ENCODE peak calls at places on chromosomes 7 and 10, in eight cellular contexts. One of them, this sample, is unnamed.

GRCh38 chr10:23186697-23187096 is 5.4 kb upstream of the PTF1A start:
- DNase-seq in esophagus squamous epithelium: no peak
- DNase-seq in mucosa of descending colon: no peak
- DNase-seq in cardiac muscle cell: no peak
- DNase-seq in heart right ventricle: no peak
- DNase-seq in HFFc6: no peak
- DNase-seq in CD4-positive, alpha-beta T cell: no peak
- DNase-seq in brain microvascular endothelial cell: no peak
- DNase-seq in this sample: no peak

GRCh38 chr7:91285966-91286365 is 21.7 kb downstream of the FZD1 start:
- DNase-seq in CD4-positive, alpha-beta T cell: no peak
- DNase-seq in heart right ventricle: no peak
- DNase-seq in HFFc6: peak
- DNase-seq in cardiac muscle cell: no peak
- DNase-seq in brain microvascular endothelial cell: no peak
- DNase-seq in esophagus squamous epithelium: no peak
- DNase-seq in mucosa of descending colon: no peak
- DNase-seq in this sample: no peak

GRCh38 chr10:7046615-7047014 is 364.2 kb downstream of the SFMBT2 start:
- DNase-seq in esophagus squamous epithelium: no peak
- DNase-seq in heart right ventricle: no peak
- DNase-seq in HFFc6: no peak
- DNase-seq in CD4-positive, alpha-beta T cell: no peak
- DNase-seq in cardiac muscle cell: no peak
- DNase-seq in brain microvascular endothelial cell: no peak
- DNase-seq in mucosa of descending colon: no peak
- DNase-seq in this sample: no peak

GRCh38 chr7:114418117-114418516 is 3.5 kb downstream of the FOXP2 start:
- DNase-seq in CD4-positive, alpha-beta T cell: no peak
- DNase-seq in mucosa of descending colon: no peak
- DNase-seq in HFFc6: no peak
- DNase-seq in brain microvascular endothelial cell: no peak
- DNase-seq in cardiac muscle cell: no peak
- DNase-seq in esophagus squamous epithelium: no peak
- DNase-seq in heart right ventricle: no peak
- DNase-seq in this sample: no peak

GRCh38 chr7:88888684-88889083 is 93.1 kb upstream of the TEX47 start:
- DNase-seq in heart right ventricle: no peak
- DNase-seq in esophagus squamous epithelium: no peak
- DNase-seq in CD4-positive, alpha-beta T cell: no peak
- DNase-seq in mucosa of descending colon: no peak
- DNase-seq in cardiac muscle cell: no peak
- DNase-seq in brain microvascular endothelial cell: no peak
- DNase-seq in HFFc6: no peak
- DNase-seq in this sample: no peak

GRCh38 chr7:131021902-131022301 is 287.9 kb upstream of the KLF14 start:
- DNase-seq in CD4-positive, alpha-beta T cell: no peak
- DNase-seq in brain microvascular endothelial cell: no peak
- DNase-seq in heart right ventricle: no peak
- DNase-seq in mucosa of descending colon: no peak
- DNase-seq in cardiac muscle cell: no peak
- DNase-seq in HFFc6: no peak
- DNase-seq in esophagus squamous epithelium: no peak
- DNase-seq in this sample: no peak

GRCh38 chr7:157000047-157000726 is 10.3 kb downstream of the MNX1 start:
- DNase-seq in mucosa of descending colon: peak
- DNase-seq in HFFc6: no peak
- DNase-seq in esophagus squamous epithelium: no peak
- DNase-seq in brain microvascular endothelial cell: no peak
- DNase-seq in heart right ventricle: no peak
- DNase-seq in cardiac muscle cell: no peak
- DNase-seq in CD4-positive, alpha-beta T cell: no peak
- DNase-seq in this sample: peak

GRCh38 chr7:129224251-129225205 is at the start of gene AHCYL2:
- DNase-seq in CD4-positive, alpha-beta T cell: peak
- DNase-seq in HFFc6: peak
- DNase-seq in brain microvascular endothelial cell: peak
- DNase-seq in esophagus squamous epithelium: peak
- DNase-seq in cardiac muscle cell: peak
- DNase-seq in heart right ventricle: peak
- DNase-seq in mucosa of descending colon: peak
- DNase-seq in this sample: peak

GRCh38 chr10:1358860-1359598 is 302.8 kb downstream of the WDR37 start:
- DNase-seq in heart right ventricle: no peak
- DNase-seq in cardiac muscle cell: no peak
- DNase-seq in esophagus squamous epithelium: no peak
- DNase-seq in HFFc6: no peak
- DNase-seq in brain microvascular endothelial cell: no peak
- DNase-seq in CD4-positive, alpha-beta T cell: no peak
- DNase-seq in mucosa of descending colon: no peak
- DNase-seq in this sample: no peak

GRCh38 chr10:5514226-5514881 is 10.4 kb upstream of the CALML3 start:
- DNase-seq in esophagus squamous epithelium: no peak
- DNase-seq in cardiac muscle cell: no peak
- DNase-seq in brain microvascular endothelial cell: no peak
- DNase-seq in mucosa of descending colon: no peak
- DNase-seq in heart right ventricle: no peak
- DNase-seq in CD4-positive, alpha-beta T cell: no peak
- DNase-seq in HFFc6: no peak
- DNase-seq in this sample: peak

GRCh38 chr7:102306916-102307677 is 20.4 kb downstream of the SH2B2 start:
- DNase-seq in esophagus squamous epithelium: peak
- DNase-seq in CD4-positive, alpha-beta T cell: no peak
- DNase-seq in brain microvascular endothelial cell: peak
- DNase-seq in mucosa of descending colon: peak
- DNase-seq in HFFc6: no peak
- DNase-seq in cardiac muscle cell: peak
- DNase-seq in heart right ventricle: peak
- DNase-seq in this sample: no peak

GRCh38 chr10:46547331-46547880 is 9.1 kb downstream of the GPRIN2 start:
- DNase-seq in HFFc6: no peak
- DNase-seq in esophagus squamous epithelium: no peak
- DNase-seq in CD4-positive, alpha-beta T cell: no peak
- DNase-seq in mucosa of descending colon: peak
- DNase-seq in brain microvascular endothelial cell: no peak
- DNase-seq in cardiac muscle cell: no peak
- DNase-seq in heart right ventricle: no peak
- DNase-seq in this sample: no peak

GRCh38 chr7:99827040-99827778 is 604 bp upstream of the CYP3A43 start:
- DNase-seq in mucosa of descending colon: no peak
- DNase-seq in HFFc6: no peak
- DNase-seq in heart right ventricle: no peak
- DNase-seq in cardiac muscle cell: no peak
- DNase-seq in esophagus squamous epithelium: no peak
- DNase-seq in brain microvascular endothelial cell: no peak
- DNase-seq in CD4-positive, alpha-beta T cell: no peak
- DNase-seq in this sample: no peak

GRCh38 chr7:100894860-100895700 is 608 bp downstream of the ACHE start:
- DNase-seq in brain microvascular endothelial cell: no peak
- DNase-seq in CD4-positive, alpha-beta T cell: peak
- DNase-seq in mucosa of descending colon: peak
- DNase-seq in heart right ventricle: peak
- DNase-seq in esophagus squamous epithelium: no peak
- DNase-seq in HFFc6: no peak
- DNase-seq in cardiac muscle cell: no peak
- DNase-seq in this sample: no peak

GRCh38 chr10:71197955-71198354 is 14.4 kb upstream of the UNC5B start:
- DNase-seq in HFFc6: no peak
- DNase-seq in esophagus squamous epithelium: no peak
- DNase-seq in CD4-positive, alpha-beta T cell: no peak
- DNase-seq in brain microvascular endothelial cell: no peak
- DNase-seq in cardiac muscle cell: no peak
- DNase-seq in mucosa of descending colon: no peak
- DNase-seq in heart right ventricle: no peak
- DNase-seq in this sample: no peak

GRCh38 chr7:133539016-133539415 is 286.1 kb downstream of the EXOC4 start:
- DNase-seq in CD4-positive, alpha-beta T cell: no peak
- DNase-seq in heart right ventricle: no peak
- DNase-seq in HFFc6: peak
- DNase-seq in brain microvascular endothelial cell: peak
- DNase-seq in mucosa of descending colon: no peak
- DNase-seq in esophagus squamous epithelium: no peak
- DNase-seq in cardiac muscle cell: no peak
- DNase-seq in this sample: no peak

GRCh38 chr7:69399038-69399800 is 199.1 kb upstream of the AUTS2 start:
- DNase-seq in HFFc6: no peak
- DNase-seq in mucosa of descending colon: no peak
- DNase-seq in brain microvascular endothelial cell: peak
- DNase-seq in CD4-positive, alpha-beta T cell: no peak
- DNase-seq in cardiac muscle cell: peak
- DNase-seq in esophagus squamous epithelium: no peak
- DNase-seq in heart right ventricle: no peak
- DNase-seq in this sample: no peak

GRCh38 chr10:100889546-100889945 is 23.2 kb upstream of the SLF2 start:
- DNase-seq in CD4-positive, alpha-beta T cell: no peak
- DNase-seq in esophagus squamous epithelium: no peak
- DNase-seq in mucosa of descending colon: no peak
- DNase-seq in brain microvascular endothelial cell: no peak
- DNase-seq in HFFc6: no peak
- DNase-seq in heart right ventricle: no peak
- DNase-seq in cardiac muscle cell: no peak
- DNase-seq in this sample: no peak

GRCh38 chr10:45001382-45002148 is 842 bp downstream of the ZNF22 start:
- DNase-seq in brain microvascular endothelial cell: peak
- DNase-seq in esophagus squamous epithelium: no peak
- DNase-seq in CD4-positive, alpha-beta T cell: peak
- DNase-seq in cardiac muscle cell: peak
- DNase-seq in heart right ventricle: peak
- DNase-seq in HFFc6: peak
- DNase-seq in mucosa of descending colon: peak
- DNase-seq in this sample: no peak
- TF ChIP-seq CTCF in brain microvascular endothelial cell: peak
- TF ChIP-seq CTCF in esophagus squamous epithelium: no peak
- TF ChIP-seq CTCF in CD4-positive, alpha-beta T cell: peak
- TF ChIP-seq CTCF in cardiac muscle cell: peak
- TF ChIP-seq CTCF in heart right ventricle: peak
- TF ChIP-seq CTCF in HFFc6: peak
- TF ChIP-seq CTCF in mucosa of descending colon: no peak
- TF ChIP-seq CTCF in this sample: no peak

DNA sequence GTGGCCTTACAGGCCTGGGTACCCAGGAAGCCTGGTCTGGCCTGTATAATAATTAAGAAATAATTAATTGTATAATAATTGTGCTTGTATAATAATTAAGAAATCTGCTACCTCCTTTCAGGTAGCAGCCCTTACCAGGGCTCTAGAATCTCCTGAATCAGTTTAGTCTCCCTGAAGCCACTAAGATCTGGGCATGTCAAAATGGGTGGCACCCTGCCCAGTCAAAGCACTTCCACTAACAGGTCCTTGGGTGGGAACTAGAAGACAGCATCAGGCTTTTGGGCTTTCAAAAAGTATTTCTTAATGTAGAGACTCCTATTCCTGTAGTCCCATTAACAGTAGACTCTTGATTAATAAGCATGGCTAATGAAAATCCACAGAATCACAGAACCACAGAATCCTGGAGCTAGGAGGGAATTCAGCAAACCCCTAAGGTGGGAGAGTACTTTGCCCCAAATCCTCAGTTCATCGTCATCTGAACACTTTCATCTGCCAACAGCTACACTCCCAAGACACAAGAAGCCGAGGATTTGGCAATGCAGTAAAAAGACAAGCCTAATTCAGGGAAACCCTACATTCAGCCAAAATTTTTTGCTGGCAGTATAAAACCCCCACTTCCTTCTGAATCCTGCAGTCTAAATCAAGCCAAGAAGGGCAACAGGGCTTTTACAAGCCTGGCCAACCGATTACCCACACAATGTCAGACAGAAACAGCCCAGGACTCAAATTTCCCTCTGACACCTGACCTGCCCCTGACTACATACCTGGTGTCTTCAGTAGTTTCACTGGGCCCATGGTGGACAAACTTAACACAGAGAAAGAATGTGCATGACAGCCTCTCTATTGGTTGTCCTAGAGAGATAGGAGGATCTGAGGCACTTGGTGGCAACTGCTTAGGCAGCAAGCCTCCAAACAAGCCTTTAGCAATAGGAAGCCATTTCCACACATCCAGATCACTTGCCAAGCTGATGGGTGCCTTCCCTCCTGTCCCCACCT is 5.9 kb upstream of the IL6 start:
- DNase-seq in heart right ventricle: no peak
- DNase-seq in esophagus squamous epithelium: no peak
- DNase-seq in cardiac muscle cell: peak
- DNase-seq in mucosa of descending colon: no peak
- DNase-seq in brain microvascular endothelial cell: no peak
- DNase-seq in HFFc6: no peak
- DNase-seq in CD4-positive, alpha-beta T cell: no peak
- DNase-seq in this sample: no peak
- TF ChIP-seq CTCF in heart right ventricle: no peak
- TF ChIP-seq CTCF in esophagus squamous epithelium: no peak
- TF ChIP-seq CTCF in cardiac muscle cell: no peak
- TF ChIP-seq CTCF in mucosa of descending colon: no peak
- TF ChIP-seq CTCF in brain microvascular endothelial cell: no peak
- TF ChIP-seq CTCF in HFFc6: no peak
- TF ChIP-seq CTCF in CD4-positive, alpha-beta T cell: no peak
- TF ChIP-seq CTCF in this sample: no peak

DNA sequence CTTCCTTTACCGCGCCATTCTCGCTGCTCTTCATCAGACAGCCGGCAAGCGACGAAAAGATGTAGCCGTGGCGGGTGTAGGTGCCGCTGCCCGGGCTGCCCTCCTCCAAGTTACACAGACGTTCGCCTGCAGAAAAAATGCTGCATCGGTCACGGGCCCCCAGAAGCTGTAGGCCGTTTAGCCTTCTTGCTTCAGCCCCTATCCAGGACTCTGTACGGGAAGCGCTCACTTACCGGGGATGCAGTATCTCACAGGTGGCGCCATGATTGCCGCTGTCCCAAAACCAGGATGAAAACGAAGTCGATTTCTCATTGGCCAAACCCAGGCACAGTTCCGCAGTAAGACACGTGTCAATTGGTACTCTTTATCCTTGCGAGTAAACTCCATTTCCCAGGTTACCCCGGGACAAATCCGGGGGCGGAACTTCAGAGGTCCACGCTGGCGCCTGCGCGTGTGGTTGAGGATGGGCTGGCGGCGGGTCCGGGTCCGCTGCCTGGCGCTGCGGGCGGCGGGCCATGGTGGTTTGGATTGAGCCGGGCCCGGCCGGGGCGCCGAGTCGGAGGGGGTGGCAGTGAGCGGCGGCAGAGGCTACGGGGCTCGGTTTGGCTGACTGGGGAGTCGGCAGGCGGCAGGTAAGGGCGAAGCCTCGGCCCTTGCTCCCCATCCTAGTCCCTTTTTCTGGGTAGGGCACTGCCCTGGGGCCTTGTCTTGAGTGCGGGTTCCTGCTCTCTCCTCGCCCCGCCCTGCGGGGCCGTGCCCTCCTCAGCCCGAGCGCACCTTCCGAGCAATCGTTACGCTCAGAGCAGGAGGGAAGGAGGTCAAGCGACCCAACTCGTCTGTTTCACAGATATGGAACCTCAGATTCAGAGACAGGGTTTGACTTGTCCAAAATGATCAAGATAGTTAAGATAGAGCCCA is at the start of the genes EXOSC1 and ZDHHC16:
- DNase-seq in HFFc6: peak
- DNase-seq in esophagus squamous epithelium: peak
- DNase-seq in heart right ventricle: peak
- DNase-seq in mucosa of descending colon: peak
- DNase-seq in CD4-positive, alpha-beta T cell: peak
- DNase-seq in cardiac muscle cell: peak
- DNase-seq in brain microvascular endothelial cell: peak
- DNase-seq in this sample: peak
- TF ChIP-seq CTCF in HFFc6: peak
- TF ChIP-seq CTCF in esophagus squamous epithelium: no peak
- TF ChIP-seq CTCF in heart right ventricle: peak
- TF ChIP-seq CTCF in mucosa of descending colon: no peak
- TF ChIP-seq CTCF in CD4-positive, alpha-beta T cell: no peak
- TF ChIP-seq CTCF in cardiac muscle cell: no peak
- TF ChIP-seq CTCF in brain microvascular endothelial cell: no peak
- TF ChIP-seq CTCF in this sample: no peak

GRCh38 chr7:29091722-29092121 is 54.6 kb downstream of the CPVL start:
- DNase-seq in CD4-positive, alpha-beta T cell: no peak
- DNase-seq in esophagus squamous epithelium: no peak
- DNase-seq in cardiac muscle cell: peak
- DNase-seq in brain microvascular endothelial cell: no peak
- DNase-seq in heart right ventricle: no peak
- DNase-seq in HFFc6: no peak
- DNase-seq in mucosa of descending colon: no peak
- DNase-seq in this sample: no peak
- TF ChIP-seq CTCF in CD4-positive, alpha-beta T cell: peak
- TF ChIP-seq CTCF in esophagus squamous epithelium: no peak
- TF ChIP-seq CTCF in cardiac muscle cell: no peak
- TF ChIP-seq CTCF in brain microvascular endothelial cell: peak
- TF ChIP-seq CTCF in heart right ventricle: no peak
- TF ChIP-seq CTCF in HFFc6: no peak
- TF ChIP-seq CTCF in mucosa of descending colon: no peak
- TF ChIP-seq CTCF in this sample: no peak

This sample was measured in D721Med.